ENCODE peak calls at places on chromosomes 4 and X, in nine cellular contexts. One of them, this sample, is unnamed.

GRCh38 chrX:45322382-45322781 is 121.7 kb upstream of the DIPK2B start:
- DNase-seq in CD8-positive, alpha-beta T cell: no peak
- DNase-seq in tibial artery: peak
- DNase-seq in PC-9: peak
- DNase-seq in thoracic aorta: no peak
- DNase-seq in fibroblast of lung: peak
- DNase-seq in cardiac fibroblast: peak
- DNase-seq in brain microvascular endothelial cell: peak
- DNase-seq in adrenal gland: peak
- DNase-seq in this sample: peak

GRCh38 chrX:47513697-47514085 is 30.7 kb upstream of the ZNF41 start:
- DNase-seq in CD8-positive, alpha-beta T cell: no peak
- DNase-seq in PC-9: no peak
- DNase-seq in thoracic aorta: no peak
- DNase-seq in brain microvascular endothelial cell: peak
- DNase-seq in fibroblast of lung: peak
- DNase-seq in adrenal gland: no peak
- DNase-seq in cardiac fibroblast: peak
- DNase-seq in tibial artery: no peak
- DNase-seq in this sample: no peak

GRCh38 chrX:134692990-134693389 is 34.7 kb upstream of the PLAC1 start:
- DNase-seq in brain microvascular endothelial cell: peak
- DNase-seq in adrenal gland: no peak
- DNase-seq in PC-9: no peak
- DNase-seq in thoracic aorta: no peak
- DNase-seq in tibial artery: no peak
- DNase-seq in cardiac fibroblast: peak
- DNase-seq in fibroblast of lung: peak
- DNase-seq in CD8-positive, alpha-beta T cell: no peak
- DNase-seq in this sample: peak

GRCh38 chr4:171186700-171187099 is 626.5 kb upstream of the GALNTL6 start:
- DNase-seq in adrenal gland: no peak
- DNase-seq in brain microvascular endothelial cell: no peak
- DNase-seq in thoracic aorta: no peak
- DNase-seq in CD8-positive, alpha-beta T cell: no peak
- DNase-seq in fibroblast of lung: no peak
- DNase-seq in cardiac fibroblast: no peak
- DNase-seq in PC-9: no peak
- DNase-seq in tibial artery: no peak
- DNase-seq in this sample: no peak

GRCh38 chr4:14833053-14833452 is 169.2 kb upstream of the CPEB2 start:
- DNase-seq in thoracic aorta: no peak
- DNase-seq in cardiac fibroblast: no peak
- DNase-seq in tibial artery: no peak
- DNase-seq in PC-9: no peak
- DNase-seq in brain microvascular endothelial cell: no peak
- DNase-seq in fibroblast of lung: no peak
- DNase-seq in CD8-positive, alpha-beta T cell: no peak
- DNase-seq in adrenal gland: no peak
- DNase-seq in this sample: no peak

GRCh38 chrX:108736509-108737479 is at the start of gene IRS4:
- DNase-seq in tibial artery: no peak
- DNase-seq in cardiac fibroblast: peak
- DNase-seq in brain microvascular endothelial cell: no peak
- DNase-seq in thoracic aorta: no peak
- DNase-seq in adrenal gland: no peak
- DNase-seq in CD8-positive, alpha-beta T cell: no peak
- DNase-seq in PC-9: peak
- DNase-seq in fibroblast of lung: peak
- DNase-seq in this sample: peak

GRCh38 chr4:158008551-158009218 is 164.1 kb downstream of the GASK1B start:
- DNase-seq in PC-9: no peak
- DNase-seq in thoracic aorta: no peak
- DNase-seq in fibroblast of lung: peak
- DNase-seq in tibial artery: no peak
- DNase-seq in cardiac fibroblast: peak
- DNase-seq in CD8-positive, alpha-beta T cell: no peak
- DNase-seq in brain microvascular endothelial cell: peak
- DNase-seq in adrenal gland: no peak
- DNase-seq in this sample: peak

GRCh38 chrX:139831689-139832456 is 101.0 kb downstream of the ATP11C start:
- DNase-seq in PC-9: no peak
- DNase-seq in thoracic aorta: no peak
- DNase-seq in adrenal gland: peak
- DNase-seq in CD8-positive, alpha-beta T cell: no peak
- DNase-seq in cardiac fibroblast: peak
- DNase-seq in tibial artery: peak
- DNase-seq in brain microvascular endothelial cell: peak
- DNase-seq in fibroblast of lung: peak
- DNase-seq in this sample: peak

GRCh38 chrX:36445576-36445975 is 526.0 kb downstream of the CFAP47 start:
- DNase-seq in thoracic aorta: no peak
- DNase-seq in brain microvascular endothelial cell: no peak
- DNase-seq in cardiac fibroblast: no peak
- DNase-seq in adrenal gland: no peak
- DNase-seq in PC-9: no peak
- DNase-seq in fibroblast of lung: no peak
- DNase-seq in CD8-positive, alpha-beta T cell: no peak
- DNase-seq in tibial artery: no peak
- DNase-seq in this sample: no peak

GRCh38 chrX:17500145-17500579 is 125.2 kb downstream of the NHS start:
- DNase-seq in brain microvascular endothelial cell: peak
- DNase-seq in PC-9: peak
- DNase-seq in fibroblast of lung: peak
- DNase-seq in CD8-positive, alpha-beta T cell: no peak
- DNase-seq in thoracic aorta: no peak
- DNase-seq in adrenal gland: no peak
- DNase-seq in cardiac fibroblast: no peak
- DNase-seq in tibial artery: no peak
- DNase-seq in this sample: peak

GRCh38 chr4:109231331-109231730 is 71.1 kb downstream of the COL25A1 start:
- DNase-seq in cardiac fibroblast: no peak
- DNase-seq in tibial artery: no peak
- DNase-seq in PC-9: no peak
- DNase-seq in CD8-positive, alpha-beta T cell: no peak
- DNase-seq in fibroblast of lung: no peak
- DNase-seq in thoracic aorta: no peak
- DNase-seq in adrenal gland: no peak
- DNase-seq in brain microvascular endothelial cell: no peak
- DNase-seq in this sample: no peak

GRCh38 chr4:153585021-153585420 is 99.1 kb upstream of the TLR2 start:
- DNase-seq in thoracic aorta: no peak
- DNase-seq in adrenal gland: no peak
- DNase-seq in cardiac fibroblast: no peak
- DNase-seq in fibroblast of lung: no peak
- DNase-seq in tibial artery: no peak
- DNase-seq in CD8-positive, alpha-beta T cell: no peak
- DNase-seq in brain microvascular endothelial cell: no peak
- DNase-seq in PC-9: no peak
- DNase-seq in this sample: no peak

GRCh38 chr4:85430697-85431096 is 44.3 kb upstream of the ARHGAP24 start:
- DNase-seq in PC-9: peak
- DNase-seq in brain microvascular endothelial cell: no peak
- DNase-seq in CD8-positive, alpha-beta T cell: no peak
- DNase-seq in cardiac fibroblast: no peak
- DNase-seq in tibial artery: no peak
- DNase-seq in thoracic aorta: no peak
- DNase-seq in adrenal gland: no peak
- DNase-seq in fibroblast of lung: no peak
- DNase-seq in this sample: no peak

GRCh38 chr4:185011408-185011807 is 6.9 kb upstream of the HELT start:
- DNase-seq in thoracic aorta: no peak
- DNase-seq in CD8-positive, alpha-beta T cell: no peak
- DNase-seq in brain microvascular endothelial cell: no peak
- DNase-seq in cardiac fibroblast: peak
- DNase-seq in tibial artery: no peak
- DNase-seq in adrenal gland: no peak
- DNase-seq in PC-9: peak
- DNase-seq in fibroblast of lung: no peak
- DNase-seq in this sample: no peak

GRCh38 chr4:30756553-30756952 is 36.4 kb downstream of the PCDH7 start:
- DNase-seq in CD8-positive, alpha-beta T cell: no peak
- DNase-seq in cardiac fibroblast: no peak
- DNase-seq in tibial artery: no peak
- DNase-seq in adrenal gland: no peak
- DNase-seq in brain microvascular endothelial cell: no peak
- DNase-seq in thoracic aorta: no peak
- DNase-seq in fibroblast of lung: no peak
- DNase-seq in PC-9: no peak
- DNase-seq in this sample: peak

GRCh38 chr4:159024828-159025227 is 78.1 kb upstream of the RAPGEF2 start:
- DNase-seq in brain microvascular endothelial cell: no peak
- DNase-seq in PC-9: no peak
- DNase-seq in cardiac fibroblast: no peak
- DNase-seq in tibial artery: no peak
- DNase-seq in adrenal gland: no peak
- DNase-seq in thoracic aorta: no peak
- DNase-seq in CD8-positive, alpha-beta T cell: no peak
- DNase-seq in fibroblast of lung: no peak
- DNase-seq in this sample: no peak

GRCh38 chr4:163269874-163270273 is 62.5 kb downstream of the NPY1R start:
- DNase-seq in tibial artery: no peak
- DNase-seq in fibroblast of lung: no peak
- DNase-seq in brain microvascular endothelial cell: no peak
- DNase-seq in PC-9: no peak
- DNase-seq in thoracic aorta: no peak
- DNase-seq in CD8-positive, alpha-beta T cell: no peak
- DNase-seq in cardiac fibroblast: no peak
- DNase-seq in adrenal gland: no peak
- DNase-seq in this sample: no peak

DNA sequence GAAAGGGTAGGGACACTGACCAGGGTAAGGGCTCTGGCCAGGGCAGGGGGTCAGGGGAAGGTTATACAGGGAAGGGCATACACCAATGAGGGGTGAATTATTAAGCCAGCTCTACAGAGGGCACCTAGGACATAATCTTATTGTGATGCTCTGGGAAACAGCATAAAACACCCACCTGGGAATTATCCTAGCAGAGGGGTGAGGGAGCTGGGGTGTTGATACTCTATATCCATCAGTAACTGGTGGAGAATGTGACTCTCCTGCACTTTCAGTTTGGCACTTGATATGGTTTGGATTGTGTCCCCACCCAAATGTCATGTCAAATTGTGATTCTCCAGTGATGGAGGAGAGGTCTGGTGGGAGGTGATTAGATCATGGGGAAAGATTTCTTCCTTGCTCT is 291.2 kb downstream of the ASMT start:
- DNase-seq in cardiac fibroblast: no peak
- DNase-seq in tibial artery: no peak
- DNase-seq in CD8-positive, alpha-beta T cell: no peak
- DNase-seq in fibroblast of lung: no peak
- DNase-seq in PC-9: no peak
- DNase-seq in brain microvascular endothelial cell: no peak
- DNase-seq in adrenal gland: no peak
- DNase-seq in thoracic aorta: no peak
- DNase-seq in this sample: no peak
- TF ChIP-seq CTCF in cardiac fibroblast: no peak
- TF ChIP-seq CTCF in tibial artery: no peak
- TF ChIP-seq CTCF in CD8-positive, alpha-beta T cell: no peak
- TF ChIP-seq CTCF in fibroblast of lung: no peak
- TF ChIP-seq CTCF in PC-9: no peak
- TF ChIP-seq CTCF in brain microvascular endothelial cell: no peak
- TF ChIP-seq CTCF in adrenal gland: no peak
- TF ChIP-seq CTCF in thoracic aorta: no peak
- TF ChIP-seq CTCF in this sample: no peak

DNA sequence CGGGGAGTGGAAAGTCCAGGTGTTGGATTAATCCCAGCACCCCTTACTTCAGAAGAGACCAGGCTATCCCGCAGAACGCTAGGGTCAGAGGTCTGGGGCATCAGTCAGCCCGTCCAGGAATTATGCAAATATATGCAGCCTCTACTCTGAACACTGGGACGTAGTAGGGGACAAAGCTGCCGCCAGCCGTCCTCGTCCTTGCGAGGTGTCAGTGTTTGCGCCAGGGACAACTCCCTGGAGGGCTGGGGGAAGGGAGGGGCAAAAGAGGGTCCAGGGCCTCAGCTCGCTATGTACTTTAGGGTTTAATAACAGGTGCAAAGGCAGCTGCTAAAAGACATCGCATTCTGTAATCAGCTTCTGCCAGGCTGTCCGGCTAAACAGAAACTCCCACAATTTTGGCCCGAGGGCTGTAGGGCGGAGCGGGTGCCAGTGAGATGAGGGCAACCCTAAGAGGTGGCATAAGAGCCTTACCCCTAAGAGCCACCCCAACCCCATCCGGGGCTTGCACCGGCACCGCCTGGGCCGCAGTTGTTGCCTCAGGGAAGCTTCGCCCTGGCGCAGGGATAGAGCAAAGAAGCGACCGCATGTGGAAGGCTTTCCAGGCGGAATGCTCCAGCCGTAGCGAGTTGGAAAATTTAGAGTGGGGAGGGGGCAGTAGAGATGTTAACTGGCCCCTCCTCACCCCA is 8.4 kb downstream of the HAND2 start:
- DNase-seq in PC-9: no peak
- DNase-seq in adrenal gland: no peak
- DNase-seq in CD8-positive, alpha-beta T cell: no peak
- DNase-seq in tibial artery: peak
- DNase-seq in fibroblast of lung: no peak
- DNase-seq in thoracic aorta: no peak
- DNase-seq in brain microvascular endothelial cell: no peak
- DNase-seq in cardiac fibroblast: no peak
- DNase-seq in this sample: no peak
- H3K4me3 ChIP-seq in PC-9: no peak
- H3K4me3 ChIP-seq in adrenal gland: no peak
- H3K4me3 ChIP-seq in CD8-positive, alpha-beta T cell: no peak
- H3K4me3 ChIP-seq in tibial artery: peak
- H3K4me3 ChIP-seq in fibroblast of lung: peak
- H3K4me3 ChIP-seq in thoracic aorta: peak
- H3K4me3 ChIP-seq in brain microvascular endothelial cell: peak
- H3K4me3 ChIP-seq in cardiac fibroblast: peak
- H3K4me3 ChIP-seq in this sample: peak

GRCh38 chr4:38318737-38319455 is 345.1 kb upstream of the KLF3 start:
- DNase-seq in adrenal gland: peak
- DNase-seq in thoracic aorta: peak
- DNase-seq in brain microvascular endothelial cell: peak
- DNase-seq in PC-9: peak
- DNase-seq in tibial artery: peak
- DNase-seq in CD8-positive, alpha-beta T cell: peak
- DNase-seq in cardiac fibroblast: peak
- DNase-seq in fibroblast of lung: peak
- DNase-seq in this sample: peak
- TF ChIP-seq CTCF in adrenal gland: no peak
- TF ChIP-seq CTCF in thoracic aorta: peak
- TF ChIP-seq CTCF in brain microvascular endothelial cell: no peak
- TF ChIP-seq CTCF in PC-9: no peak
- TF ChIP-seq CTCF in tibial artery: no peak
- TF ChIP-seq CTCF in CD8-positive, alpha-beta T cell: no peak
- TF ChIP-seq CTCF in cardiac fibroblast: no peak
- TF ChIP-seq CTCF in fibroblast of lung: no peak
- TF ChIP-seq CTCF in this sample: no peak

GRCh38 chr4:24380953-24381506 is 203.3 kb downstream of the DHX15 start:
- DNase-seq in fibroblast of lung: no peak
- DNase-seq in brain microvascular endothelial cell: no peak
- DNase-seq in tibial artery: no peak
- DNase-seq in adrenal gland: no peak
- DNase-seq in thoracic aorta: no peak
- DNase-seq in cardiac fibroblast: no peak
- DNase-seq in CD8-positive, alpha-beta T cell: no peak
- DNase-seq in PC-9: no peak
- DNase-seq in this sample: no peak
- H3K4me3 ChIP-seq in fibroblast of lung: no peak
- H3K4me3 ChIP-seq in brain microvascular endothelial cell: no peak
- H3K4me3 ChIP-seq in tibial artery: no peak
- H3K4me3 ChIP-seq in adrenal gland: no peak
- H3K4me3 ChIP-seq in thoracic aorta: no peak
- H3K4me3 ChIP-seq in cardiac fibroblast: no peak
- H3K4me3 ChIP-seq in CD8-positive, alpha-beta T cell: no peak
- H3K4me3 ChIP-seq in PC-9: no peak
- H3K4me3 ChIP-seq in this sample: no peak